ENCODE peak calls at places on chromosomes 11 and 22, in six cellular contexts. One of them, this sample, is unnamed.
A peak's percentile ranks its signal among the peaks of the same experiment; 100 is the strongest.

GRCh38 chr11:128411149-128411548 is 176.2 kb downstream of the ETS1 start:
- DNase-seq in stimulated activated naive CD4-positive, alpha-beta T cell: no peak
- DNase-seq in HEK293T: no peak
- DNase-seq in AG10803: no peak
- DNase-seq in MV-4-11: no peak
- DNase-seq in amniotic stem cell: no peak
- DNase-seq in this sample: no peak

GRCh38 chr22:43925433-43926348 is 2.1 kb downstream of the PNPLA3 start:
- DNase-seq in stimulated activated naive CD4-positive, alpha-beta T cell: no peak
- DNase-seq in HEK293T: no peak
- DNase-seq in AG10803: no peak
- DNase-seq in MV-4-11: peak; percentile 73
- DNase-seq in amniotic stem cell: no peak
- DNase-seq in this sample: no peak

GRCh38 chr11:65560555-65561418 is 2.6 kb upstream of the LTBP3 start:
- DNase-seq in stimulated activated naive CD4-positive, alpha-beta T cell: no peak
- DNase-seq in HEK293T: no peak
- DNase-seq in AG10803: no peak
- DNase-seq in MV-4-11: no peak
- DNase-seq in amniotic stem cell: no peak
- DNase-seq in this sample: no peak

GRCh38 chr11:96045622-96046456 is 121.9 kb upstream of the MTMR2 start:
- DNase-seq in stimulated activated naive CD4-positive, alpha-beta T cell: no peak
- DNase-seq in HEK293T: no peak
- DNase-seq in AG10803: peak; percentile 93
- DNase-seq in MV-4-11: no peak
- DNase-seq in amniotic stem cell: no peak
- DNase-seq in this sample: no peak

GRCh38 chr22:20080445-20080775 is 369 bp downstream of the DGCR8 start:
- DNase-seq in stimulated activated naive CD4-positive, alpha-beta T cell: peak; percentile 69
- DNase-seq in HEK293T: peak; percentile 75
- DNase-seq in AG10803: peak; percentile 49
- DNase-seq in MV-4-11: peak; percentile 41
- DNase-seq in amniotic stem cell: no peak
- DNase-seq in this sample: peak; percentile 55

GRCh38 chr11:68010058-68011041 is at the start of gene ALDH3B1:
- DNase-seq in stimulated activated naive CD4-positive, alpha-beta T cell: no peak
- DNase-seq in HEK293T: peak; percentile 44
- DNase-seq in AG10803: peak; percentile 91
- DNase-seq in MV-4-11: peak; percentile 93
- DNase-seq in amniotic stem cell: peak; percentile 70
- DNase-seq in this sample: no peak

GRCh38 chr11:88266157-88266556 is 71.4 kb downstream of the CTSC start:
- DNase-seq in stimulated activated naive CD4-positive, alpha-beta T cell: no peak
- DNase-seq in HEK293T: no peak
- DNase-seq in AG10803: no peak
- DNase-seq in MV-4-11: peak; percentile 79
- DNase-seq in amniotic stem cell: no peak
- DNase-seq in this sample: no peak

GRCh38 chr22:22930571-22931556 is 43.2 kb downstream of the IGLL5 start:
- DNase-seq in stimulated activated naive CD4-positive, alpha-beta T cell: no peak
- DNase-seq in HEK293T: no peak
- DNase-seq in AG10803: no peak
- DNase-seq in MV-4-11: no peak
- DNase-seq in amniotic stem cell: no peak
- DNase-seq in this sample: no peak

GRCh38 chr22:48431536-48432315 is 1395.9 kb downstream of the BRD1 start:
- DNase-seq in stimulated activated naive CD4-positive, alpha-beta T cell: no peak
- DNase-seq in HEK293T: no peak
- DNase-seq in AG10803: no peak
- DNase-seq in MV-4-11: no peak
- DNase-seq in amniotic stem cell: no peak
- DNase-seq in this sample: no peak

GRCh38 chr11:68903631-68904457 is at the start of the genes IGHMBP2 and MRPL21:
- DNase-seq in stimulated activated naive CD4-positive, alpha-beta T cell: peak; percentile 73
- DNase-seq in HEK293T: peak; percentile 92
- DNase-seq in AG10803: peak; percentile 81
- DNase-seq in MV-4-11: peak; percentile 59
- DNase-seq in amniotic stem cell: peak; percentile 82
- DNase-seq in this sample: peak; percentile 71

This sample was measured in T follicular helper cell.